ENCODE peak calls at places on chromosomes 16 and 17, in four cellular contexts. X is Peyer's patch, F is left cardiac atrium, D is ELR. Y is an unnamed sample.
A peak's percentile ranks its signal among the peaks of the same experiment; 100 is the strongest.

GRCh38 chr16:7456221-7456620 is 123.6 kb downstream of the RBFOX1 start:
- DNase-seq in F (no peak), X (no peak), D (no peak), Y (no peak)

GRCh38 chr17:65556014-65556909 is 5.2 kb downstream of the AXIN2 start:
- DNase-seq in D (peak; percentile 79), F (peak; percentile 86), X (peak; percentile 71), Y (peak; percentile 88)

GRCh38 chr17:20771104-20771503 is 191.6 kb downstream of the CDRT15L2 start:
- DNase-seq in F (no peak), X (no peak), D (no peak), Y (no peak)

GRCh38 chr17:72903522-72903921 is 189.0 kb downstream of the SLC39A11 start:
- DNase-seq in F (no peak), X (no peak), D (no peak), Y (no peak)

GRCh38 chr17:80663783-80664206 is 119.2 kb downstream of the RPTOR start:
- DNase-seq in X (no peak), D (no peak), F (no peak), Y (no peak)

GRCh38 chr17:80224683-80225082 is 4.5 kb downstream of the SLC26A11 start:
- DNase-seq in F (no peak), D (no peak), X (no peak), Y (peak; percentile 49)

GRCh38 chr16:30028438-30029093 is 2.5 kb downstream of the TLCD3B start:
- DNase-seq in D (no peak), F (no peak), X (no peak), Y (no peak)

GRCh38 chr16:88479795-88480760 is 27.0 kb downstream of the ZFPM1 start:
- DNase-seq in X (peak; percentile 83), F (no peak), D (no peak), Y (no peak)

GRCh38 chr17:206941-207560 is 25.6 kb upstream of the DOC2B start:
- DNase-seq in X (no peak), D (no peak), F (peak; percentile 22), Y (no peak)

GRCh38 chr17:30600830-30601494 is 123.8 kb downstream of the GOSR1 start:
- DNase-seq in X (no peak), F (no peak), D (peak; percentile 45), Y (no peak)

GRCh38 chr17:38609280-38610031 is 3.7 kb upstream of the SRCIN1 start:
- DNase-seq in F (no peak), X (no peak), D (no peak), Y (no peak)

Y was measured in Right ventricle myocardium inferior.